ENCODE peak calls at places on chromosomes 6 and 20, in nine cellular contexts. One of them, this sample, is unnamed.

GRCh38 chr6:136365781-136366354 is 76.2 kb upstream of the BCLAF1 start:
- DNase-seq in colonic mucosa: peak
- DNase-seq in fibroblast of gingiva: no peak
- DNase-seq in sciatic nerve: peak
- DNase-seq in fibroblast of lung: no peak
- DNase-seq in iris pigment epithelial cell: no peak
- DNase-seq in NCI-H345: no peak
- DNase-seq in dermis blood vessel endothelial cell: no peak
- DNase-seq in cerebellar nuclear complex: peak
- DNase-seq in this sample: no peak

GRCh38 chr6:13407709-13408695 is 79.4 kb downstream of the GFOD1 start:
- DNase-seq in fibroblast of gingiva: peak
- DNase-seq in sciatic nerve: peak
- DNase-seq in colonic mucosa: no peak
- DNase-seq in dermis blood vessel endothelial cell: no peak
- DNase-seq in iris pigment epithelial cell: peak
- DNase-seq in cerebellar nuclear complex: no peak
- DNase-seq in NCI-H345: no peak
- DNase-seq in fibroblast of lung: peak
- DNase-seq in this sample: peak

GRCh38 chr6:149877678-149878077 is 13.5 kb upstream of the LRP11 start:
- DNase-seq in sciatic nerve: no peak
- DNase-seq in iris pigment epithelial cell: no peak
- DNase-seq in NCI-H345: no peak
- DNase-seq in cerebellar nuclear complex: no peak
- DNase-seq in dermis blood vessel endothelial cell: no peak
- DNase-seq in fibroblast of gingiva: no peak
- DNase-seq in colonic mucosa: no peak
- DNase-seq in fibroblast of lung: no peak
- DNase-seq in this sample: no peak

GRCh38 chr6:37137201-37137880 is 32.6 kb upstream of the PIM1 start:
- DNase-seq in dermis blood vessel endothelial cell: peak
- DNase-seq in cerebellar nuclear complex: no peak
- DNase-seq in fibroblast of gingiva: peak
- DNase-seq in fibroblast of lung: peak
- DNase-seq in iris pigment epithelial cell: peak
- DNase-seq in NCI-H345: no peak
- DNase-seq in colonic mucosa: peak
- DNase-seq in sciatic nerve: no peak
- DNase-seq in this sample: peak

GRCh38 chr6:83518946-83519489 is 6.7 kb downstream of the PRSS35 start:
- DNase-seq in cerebellar nuclear complex: no peak
- DNase-seq in fibroblast of lung: peak
- DNase-seq in colonic mucosa: no peak
- DNase-seq in fibroblast of gingiva: peak
- DNase-seq in iris pigment epithelial cell: peak
- DNase-seq in NCI-H345: no peak
- DNase-seq in sciatic nerve: no peak
- DNase-seq in dermis blood vessel endothelial cell: peak
- DNase-seq in this sample: peak

GRCh38 chr6:157761331-157761921 is 61.6 kb upstream of the SNX9 start:
- DNase-seq in cerebellar nuclear complex: no peak
- DNase-seq in colonic mucosa: no peak
- DNase-seq in NCI-H345: no peak
- DNase-seq in dermis blood vessel endothelial cell: peak
- DNase-seq in sciatic nerve: no peak
- DNase-seq in fibroblast of lung: peak
- DNase-seq in fibroblast of gingiva: peak
- DNase-seq in iris pigment epithelial cell: peak
- DNase-seq in this sample: peak

GRCh38 chr6:25006565-25007001 is 70.8 kb upstream of the RIPOR2 start:
- DNase-seq in sciatic nerve: no peak
- DNase-seq in iris pigment epithelial cell: peak
- DNase-seq in colonic mucosa: peak
- DNase-seq in NCI-H345: peak
- DNase-seq in fibroblast of lung: peak
- DNase-seq in fibroblast of gingiva: peak
- DNase-seq in dermis blood vessel endothelial cell: peak
- DNase-seq in cerebellar nuclear complex: no peak
- DNase-seq in this sample: peak

GRCh38 chr20:21522479-21523397 is 8.9 kb upstream of the NKX2-2 start:
- DNase-seq in dermis blood vessel endothelial cell: no peak
- DNase-seq in cerebellar nuclear complex: no peak
- DNase-seq in fibroblast of lung: no peak
- DNase-seq in sciatic nerve: no peak
- DNase-seq in NCI-H345: peak
- DNase-seq in iris pigment epithelial cell: no peak
- DNase-seq in fibroblast of gingiva: no peak
- DNase-seq in colonic mucosa: no peak
- DNase-seq in this sample: no peak

GRCh38 chr20:47725248-47725973 is 59.9 kb downstream of the SULF2 start:
- DNase-seq in NCI-H345: peak
- DNase-seq in fibroblast of gingiva: peak
- DNase-seq in colonic mucosa: peak
- DNase-seq in fibroblast of lung: peak
- DNase-seq in dermis blood vessel endothelial cell: peak
- DNase-seq in iris pigment epithelial cell: peak
- DNase-seq in cerebellar nuclear complex: no peak
- DNase-seq in sciatic nerve: peak
- DNase-seq in this sample: peak

GRCh38 chr6:156953478-156954146 is 176.4 kb downstream of the ARID1B start:
- DNase-seq in iris pigment epithelial cell: peak
- DNase-seq in fibroblast of gingiva: peak
- DNase-seq in fibroblast of lung: peak
- DNase-seq in colonic mucosa: no peak
- DNase-seq in sciatic nerve: no peak
- DNase-seq in dermis blood vessel endothelial cell: peak
- DNase-seq in cerebellar nuclear complex: no peak
- DNase-seq in NCI-H345: peak
- DNase-seq in this sample: peak

GRCh38 chr6:168206681-168207274 is 112.8 kb downstream of the DACT2 start:
- DNase-seq in cerebellar nuclear complex: no peak
- DNase-seq in colonic mucosa: no peak
- DNase-seq in fibroblast of lung: no peak
- DNase-seq in NCI-H345: no peak
- DNase-seq in sciatic nerve: no peak
- DNase-seq in fibroblast of gingiva: no peak
- DNase-seq in iris pigment epithelial cell: no peak
- DNase-seq in dermis blood vessel endothelial cell: no peak
- DNase-seq in this sample: no peak

GRCh38 chr6:42120895-42121865 is 21.2 kb downstream of the C6orf132 start:
- DNase-seq in dermis blood vessel endothelial cell: no peak
- DNase-seq in NCI-H345: no peak
- DNase-seq in cerebellar nuclear complex: no peak
- DNase-seq in fibroblast of gingiva: peak
- DNase-seq in sciatic nerve: no peak
- DNase-seq in fibroblast of lung: peak
- DNase-seq in iris pigment epithelial cell: no peak
- DNase-seq in colonic mucosa: no peak
- DNase-seq in this sample: peak

GRCh38 chr6:121436966-121437756 is 1.7 kb downstream of the GJA1 start:
- DNase-seq in fibroblast of gingiva: peak
- DNase-seq in colonic mucosa: no peak
- DNase-seq in iris pigment epithelial cell: peak
- DNase-seq in sciatic nerve: peak
- DNase-seq in cerebellar nuclear complex: no peak
- DNase-seq in dermis blood vessel endothelial cell: peak
- DNase-seq in fibroblast of lung: peak
- DNase-seq in NCI-H345: no peak
- DNase-seq in this sample: peak

GRCh38 chr20:16397053-16397452 is 176.2 kb downstream of the KIF16B start:
- DNase-seq in NCI-H345: no peak
- DNase-seq in dermis blood vessel endothelial cell: no peak
- DNase-seq in cerebellar nuclear complex: no peak
- DNase-seq in colonic mucosa: no peak
- DNase-seq in sciatic nerve: peak
- DNase-seq in iris pigment epithelial cell: no peak
- DNase-seq in fibroblast of lung: peak
- DNase-seq in fibroblast of gingiva: peak
- DNase-seq in this sample: peak

GRCh38 chr6:168183613-168183970 is 104.6 kb upstream of the FRMD1 start:
- DNase-seq in fibroblast of gingiva: no peak
- DNase-seq in sciatic nerve: no peak
- DNase-seq in fibroblast of lung: no peak
- DNase-seq in cerebellar nuclear complex: no peak
- DNase-seq in dermis blood vessel endothelial cell: no peak
- DNase-seq in colonic mucosa: no peak
- DNase-seq in NCI-H345: no peak
- DNase-seq in iris pigment epithelial cell: no peak
- DNase-seq in this sample: no peak

GRCh38 chr6:37426945-37427510 is 6.0 kb upstream of the CMTR1 start:
- DNase-seq in sciatic nerve: no peak
- DNase-seq in cerebellar nuclear complex: no peak
- DNase-seq in fibroblast of gingiva: no peak
- DNase-seq in iris pigment epithelial cell: no peak
- DNase-seq in colonic mucosa: no peak
- DNase-seq in dermis blood vessel endothelial cell: no peak
- DNase-seq in NCI-H345: no peak
- DNase-seq in fibroblast of lung: no peak
- DNase-seq in this sample: peak

GRCh38 chr20:2006452-2007381 is 12.9 kb upstream of the PDYN start:
- DNase-seq in dermis blood vessel endothelial cell: peak
- DNase-seq in NCI-H345: peak
- DNase-seq in cerebellar nuclear complex: no peak
- DNase-seq in iris pigment epithelial cell: peak
- DNase-seq in fibroblast of gingiva: peak
- DNase-seq in fibroblast of lung: peak
- DNase-seq in colonic mucosa: no peak
- DNase-seq in sciatic nerve: no peak
- DNase-seq in this sample: peak

GRCh38 chr6:168097221-168097620 is 18.2 kb upstream of the FRMD1 start:
- DNase-seq in dermis blood vessel endothelial cell: no peak
- DNase-seq in iris pigment epithelial cell: no peak
- DNase-seq in cerebellar nuclear complex: no peak
- DNase-seq in NCI-H345: no peak
- DNase-seq in fibroblast of lung: no peak
- DNase-seq in sciatic nerve: no peak
- DNase-seq in colonic mucosa: no peak
- DNase-seq in fibroblast of gingiva: no peak
- DNase-seq in this sample: no peak

GRCh38 chr20:62305765-62306431 is 3.1 kb downstream of the ADRM1 start:
- DNase-seq in sciatic nerve: no peak
- DNase-seq in iris pigment epithelial cell: no peak
- DNase-seq in fibroblast of lung: no peak
- DNase-seq in cerebellar nuclear complex: no peak
- DNase-seq in dermis blood vessel endothelial cell: peak
- DNase-seq in colonic mucosa: no peak
- DNase-seq in fibroblast of gingiva: no peak
- DNase-seq in NCI-H345: no peak
- DNase-seq in this sample: no peak

GRCh38 chr6:40328376-40328987 is 258.7 kb downstream of the LRFN2 start:
- DNase-seq in sciatic nerve: no peak
- DNase-seq in NCI-H345: peak
- DNase-seq in cerebellar nuclear complex: no peak
- DNase-seq in dermis blood vessel endothelial cell: peak
- DNase-seq in iris pigment epithelial cell: no peak
- DNase-seq in fibroblast of gingiva: no peak
- DNase-seq in fibroblast of lung: no peak
- DNase-seq in colonic mucosa: peak
- DNase-seq in this sample: no peak

GRCh38 chr6:40286027-40286426 is 301.1 kb downstream of the LRFN2 start:
- DNase-seq in sciatic nerve: no peak
- DNase-seq in iris pigment epithelial cell: no peak
- DNase-seq in fibroblast of gingiva: no peak
- DNase-seq in cerebellar nuclear complex: no peak
- DNase-seq in colonic mucosa: no peak
- DNase-seq in NCI-H345: no peak
- DNase-seq in fibroblast of lung: no peak
- DNase-seq in dermis blood vessel endothelial cell: no peak
- DNase-seq in this sample: no peak

GRCh38 chr6:25660512-25660911 is 8.5 kb downstream of the SCGN start:
- DNase-seq in dermis blood vessel endothelial cell: no peak
- DNase-seq in fibroblast of gingiva: peak
- DNase-seq in sciatic nerve: no peak
- DNase-seq in NCI-H345: peak
- DNase-seq in cerebellar nuclear complex: no peak
- DNase-seq in iris pigment epithelial cell: peak
- DNase-seq in fibroblast of lung: peak
- DNase-seq in colonic mucosa: no peak
- DNase-seq in this sample: peak

GRCh38 chr6:692356-692851 is 535 bp downstream of the EXOC2 start:
- DNase-seq in dermis blood vessel endothelial cell: peak
- DNase-seq in colonic mucosa: peak
- DNase-seq in sciatic nerve: peak
- DNase-seq in NCI-H345: peak
- DNase-seq in iris pigment epithelial cell: peak
- DNase-seq in fibroblast of gingiva: no peak
- DNase-seq in cerebellar nuclear complex: no peak
- DNase-seq in fibroblast of lung: peak
- DNase-seq in this sample: peak

GRCh38 chr6:14131579-14131978 is 14.0 kb downstream of the CD83 start:
- DNase-seq in NCI-H345: no peak
- DNase-seq in fibroblast of gingiva: no peak
- DNase-seq in sciatic nerve: no peak
- DNase-seq in iris pigment epithelial cell: no peak
- DNase-seq in fibroblast of lung: no peak
- DNase-seq in cerebellar nuclear complex: no peak
- DNase-seq in colonic mucosa: no peak
- DNase-seq in dermis blood vessel endothelial cell: no peak
- DNase-seq in this sample: no peak

GRCh38 chr20:40868568-40869223 is 159.9 kb upstream of the TOP1 start:
- DNase-seq in sciatic nerve: no peak
- DNase-seq in dermis blood vessel endothelial cell: peak
- DNase-seq in iris pigment epithelial cell: peak
- DNase-seq in colonic mucosa: no peak
- DNase-seq in NCI-H345: no peak
- DNase-seq in cerebellar nuclear complex: no peak
- DNase-seq in fibroblast of lung: peak
- DNase-seq in fibroblast of gingiva: peak
- DNase-seq in this sample: peak

GRCh38 chr6:146542881-146543210 is 787 bp upstream of the RAB32 start:
- DNase-seq in NCI-H345: no peak
- DNase-seq in colonic mucosa: no peak
- DNase-seq in iris pigment epithelial cell: no peak
- DNase-seq in fibroblast of lung: no peak
- DNase-seq in cerebellar nuclear complex: no peak
- DNase-seq in sciatic nerve: no peak
- DNase-seq in dermis blood vessel endothelial cell: peak
- DNase-seq in fibroblast of gingiva: no peak
- DNase-seq in this sample: no peak

GRCh38 chr6:163761491-163761890 is 347.0 kb downstream of the QKI start:
- DNase-seq in iris pigment epithelial cell: peak
- DNase-seq in fibroblast of lung: peak
- DNase-seq in dermis blood vessel endothelial cell: no peak
- DNase-seq in fibroblast of gingiva: no peak
- DNase-seq in NCI-H345: no peak
- DNase-seq in sciatic nerve: no peak
- DNase-seq in colonic mucosa: no peak
- DNase-seq in cerebellar nuclear complex: no peak
- DNase-seq in this sample: peak

GRCh38 chr20:891121-892080 is 24.7 kb downstream of the ANGPT4 start:
- DNase-seq in colonic mucosa: no peak
- DNase-seq in iris pigment epithelial cell: peak
- DNase-seq in fibroblast of lung: peak
- DNase-seq in fibroblast of gingiva: no peak
- DNase-seq in sciatic nerve: peak
- DNase-seq in NCI-H345: no peak
- DNase-seq in cerebellar nuclear complex: no peak
- DNase-seq in dermis blood vessel endothelial cell: no peak
- DNase-seq in this sample: no peak

GRCh38 chr20:11207749-11208502 is 534.1 kb upstream of the JAG1 start:
- DNase-seq in cerebellar nuclear complex: no peak
- DNase-seq in fibroblast of lung: peak
- DNase-seq in dermis blood vessel endothelial cell: peak
- DNase-seq in iris pigment epithelial cell: peak
- DNase-seq in fibroblast of gingiva: peak
- DNase-seq in sciatic nerve: no peak
- DNase-seq in colonic mucosa: no peak
- DNase-seq in NCI-H345: no peak
- DNase-seq in this sample: peak

GRCh38 chr6:140079328-140079727 is 704.9 kb upstream of the CITED2 start:
- DNase-seq in sciatic nerve: no peak
- DNase-seq in iris pigment epithelial cell: peak
- DNase-seq in fibroblast of gingiva: no peak
- DNase-seq in fibroblast of lung: peak
- DNase-seq in dermis blood vessel endothelial cell: peak
- DNase-seq in NCI-H345: no peak
- DNase-seq in cerebellar nuclear complex: no peak
- DNase-seq in colonic mucosa: no peak
- DNase-seq in this sample: peak

GRCh38 chr20:63252157-63252780 is 2.0 kb downstream of the NKAIN4 start:
- DNase-seq in dermis blood vessel endothelial cell: no peak
- DNase-seq in colonic mucosa: no peak
- DNase-seq in cerebellar nuclear complex: no peak
- DNase-seq in sciatic nerve: no peak
- DNase-seq in NCI-H345: no peak
- DNase-seq in iris pigment epithelial cell: no peak
- DNase-seq in fibroblast of lung: no peak
- DNase-seq in fibroblast of gingiva: no peak
- DNase-seq in this sample: no peak